ENCODE peak calls at places on chromosomes 5 and 9, in four cellular contexts. V, E, K and X are unnamed samples.
A peak's percentile ranks its signal among the peaks of the same experiment; 100 is the strongest.

GRCh38 chr5:149379177-149379761 is at the start of gene IL17B:
- DNase-seq in V (no peak), E (no peak), K (no peak), X (no peak)

GRCh38 chr9:107768224-107768623 is 278.7 kb upstream of the KLF4 start:
- DNase-seq in V (no peak), E (no peak), K (no peak), X (no peak)

GRCh38 chr5:77218263-77218662 is 7.8 kb downstream of the PDE8B start:
- DNase-seq in V (no peak), E (peak; percentile 3), K (no peak), X (no peak)

GRCh38 chr5:170545313-170545712 is 41.5 kb downstream of the KCNIP1 start:
- DNase-seq in V (no peak), E (no peak), K (no peak), X (no peak)

GRCh38 chr9:111016046-111017026 is 21.9 kb downstream of the LPAR1 start:
- DNase-seq in V (no peak), E (no peak), K (no peak), X (no peak)

GRCh38 chr5:35540002-35540401 is 77.7 kb upstream of the SPEF2 start:
- DNase-seq in V (no peak), E (no peak), K (no peak), X (no peak)

GRCh38 chr5:172688735-172689572 is 47.9 kb downstream of the NEURL1B start:
- DNase-seq in V (no peak), E (peak; percentile 19), K (peak; percentile 61), X (peak; percentile 69)

GRCh38 chr9:106350777-106351176 is 512.2 kb upstream of the ZNF462 start:
- DNase-seq in V (no peak), E (no peak), K (no peak), X (no peak)

GRCh38 chr9:127170049-127170448 is 47.6 kb upstream of the ANGPTL2 start:
- DNase-seq in V (no peak), E (peak; percentile 14), K (no peak), X (no peak)

GRCh38 chr9:113624721-113625120 is 161.2 kb downstream of the RGS3 start:
- DNase-seq in V (peak; percentile 16), E (no peak), K (no peak), X (no peak)

GRCh38 chr5:151016700-151017099 is 3.7 kb upstream of the GPX3 start:
- DNase-seq in V (peak; percentile 62), E (no peak), K (no peak), X (no peak)

GRCh38 chr5:2491846-2492245 is 259.6 kb downstream of the IRX2 start:
- DNase-seq in V (no peak), E (no peak), K (no peak), X (no peak)

GRCh38 chr5:172455511-172456061 is 1.3 kb upstream of the SH3PXD2B start:
- DNase-seq in V (no peak), E (no peak), K (peak; percentile 9), X (peak; percentile 44)

GRCh38 chr9:69932901-69933300 is 110.7 kb upstream of the MAMDC2 start:
- DNase-seq in V (no peak), E (peak; percentile 5), K (no peak), X (no peak)

GRCh38 chr5:155303134-155303533 is 289.6 kb downstream of the KIF4B start:
- DNase-seq in V (no peak), E (no peak), K (no peak), X (no peak)

GRCh38 chr5:31853398-31854135 is 214.6 kb downstream of the PDZD2 start:
- DNase-seq in V (no peak), E (no peak), K (no peak), X (no peak)

GRCh38 chr9:115591584-115591984 is 473.6 kb upstream of the TNC start:
- DNase-seq in V (peak; percentile 72), E (peak; percentile 45), K (peak; percentile 59), X (peak; percentile 57)
- TF ChIP-seq CTCF in V (no peak), E (peak; percentile 80), K (peak; percentile 54), X (no peak)

DNA sequence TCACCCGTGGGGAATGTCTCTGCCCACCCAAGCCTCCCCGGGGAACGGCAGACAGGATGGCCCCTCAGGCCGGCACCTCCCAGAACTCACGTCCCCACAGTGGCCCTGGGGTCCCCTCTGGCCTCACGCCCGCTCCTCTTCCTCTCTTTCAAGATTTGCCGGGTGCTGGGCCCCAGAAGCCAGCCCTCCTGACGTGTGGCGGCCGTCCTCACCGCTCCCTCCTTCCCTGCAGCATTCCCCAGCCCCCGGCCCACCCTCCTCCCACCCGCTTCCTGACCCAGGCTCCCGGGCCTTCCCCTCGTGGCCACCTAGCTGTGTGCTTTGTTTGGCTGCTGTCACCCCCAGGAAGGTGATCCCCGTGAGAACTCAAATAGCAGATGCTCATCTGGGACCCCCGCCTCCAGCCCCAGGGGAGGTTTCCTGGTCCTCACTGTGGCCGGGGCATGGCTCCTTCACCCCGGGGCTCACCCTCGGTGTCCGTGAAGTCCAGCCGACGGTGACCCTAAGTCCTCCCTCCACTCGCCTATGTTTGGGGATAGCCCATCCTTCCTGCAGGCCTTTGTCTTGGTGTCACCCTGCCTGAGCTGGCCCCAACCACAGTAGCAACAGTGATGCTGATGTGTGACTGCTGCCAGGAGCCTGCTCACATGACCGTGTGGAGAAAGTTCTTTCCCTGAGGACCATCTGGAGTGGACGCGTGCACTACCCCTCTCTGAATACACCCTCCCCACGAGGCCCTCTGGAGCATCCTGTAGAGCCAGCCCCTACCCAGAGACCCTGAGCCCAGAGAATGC is 163.3 kb upstream of the IER5L start:
- DNase-seq in V (no peak), E (no peak), K (no peak), X (no peak)
- H3K27ac ChIP-seq in V (no peak overlapping the region), E (no peak overlapping the region), K (no peak overlapping the region), X (no peak overlapping the region)

DNA sequence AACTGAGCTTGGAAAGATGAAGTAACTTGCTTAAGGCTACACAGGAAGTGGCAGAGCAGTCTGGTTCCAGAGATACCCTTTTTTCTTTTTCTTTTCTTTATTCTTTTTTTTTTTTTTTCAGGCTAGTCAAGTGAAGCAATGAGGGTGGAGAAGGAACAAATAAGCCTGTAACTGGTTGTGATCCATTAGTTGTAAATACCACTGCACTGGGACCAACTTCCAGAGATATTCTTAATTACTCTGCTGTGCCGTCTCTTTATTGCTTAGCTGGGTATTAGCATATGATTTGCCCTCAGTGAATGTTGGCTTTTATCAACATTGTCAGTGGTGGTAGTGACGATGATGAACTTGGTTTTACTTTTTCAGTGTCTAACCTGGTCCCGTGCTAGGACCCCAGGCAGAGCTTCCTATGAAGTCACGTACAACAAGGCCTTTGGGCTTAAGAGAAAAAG is 26.7 kb downstream of the LNPEP start:
- DNase-seq in V (no peak), E (peak; percentile 52), K (no peak), X (no peak)
- H3K4me1 ChIP-seq in V (peaks cover 12% of the 10 kb centered on the region), E (peaks cover 45% of the 10 kb centered on the region), K (peaks cover 14% of the 10 kb centered on the region), X (no peaks in the 10 kb centered on the region)

GRCh38 chr9:124218438-124219289 is 39.1 kb upstream of the NEK6 start:
- DNase-seq in V (peak; percentile 51), E (peak; percentile 88), K (peak; percentile 77), X (peak; percentile 80)
- TF ChIP-seq CTCF in V (no peak), E (no peak), K (no peak), X (no peak)

GRCh38 chr9:133536536-133536935 is 2.0 kb downstream of the ADAMTSL2 start:
- DNase-seq in V (no peak), E (no peak), K (no peak), X (no peak)
- H3K27ac ChIP-seq in V (peak overlapping the region; percentile 31), E (no peak overlapping the region), K (no peak overlapping the region), X (no peak overlapping the region)

DNA sequence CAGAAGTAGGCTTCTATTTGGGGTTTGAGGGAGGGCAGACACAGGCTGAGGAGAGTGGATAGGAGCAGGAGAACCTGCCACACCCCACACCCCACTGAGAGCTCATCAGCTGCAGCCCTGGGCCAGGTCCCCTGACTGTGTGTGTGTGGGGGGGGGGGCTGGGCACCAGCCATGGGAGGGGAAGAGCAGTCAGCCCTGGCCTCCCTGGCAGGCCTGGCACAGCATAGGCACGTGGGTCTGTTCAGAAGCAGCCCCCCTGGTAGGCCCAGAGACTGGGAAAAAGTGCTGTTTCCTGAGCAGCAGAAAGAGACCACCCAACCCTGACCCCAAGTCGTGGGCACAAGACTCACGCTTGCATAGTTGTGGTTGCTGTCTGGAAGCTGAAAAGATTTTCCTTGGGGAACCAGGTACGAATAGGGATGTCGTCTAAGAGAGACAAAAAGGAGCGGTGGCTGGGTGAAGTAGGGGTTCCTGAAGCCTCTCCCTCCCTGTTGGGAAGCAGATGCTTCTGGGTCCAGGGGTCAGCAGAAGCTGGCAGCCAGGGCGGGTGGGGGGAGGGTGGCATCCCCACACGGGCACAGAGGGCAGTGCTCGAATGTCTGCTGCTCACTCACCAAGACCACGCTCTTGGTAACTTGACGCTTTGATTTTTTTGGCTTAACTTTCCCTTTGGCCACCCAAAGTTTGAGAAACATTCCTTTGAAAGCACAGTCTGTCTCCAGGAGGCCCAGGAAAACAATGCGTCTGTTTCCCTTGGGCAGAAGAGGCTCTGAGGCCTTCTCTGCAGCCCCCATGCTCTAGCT is 2.9 kb downstream of the NSMF start:
- DNase-seq in V (no peak), E (no peak), K (no peak), X (no peak)
- H3K4me1 ChIP-seq in V (peaks cover 25% of the 10 kb centered on the region), E (peaks cover 34% of the 10 kb centered on the region), K (peaks cover 40% of the 10 kb centered on the region), X (peaks cover 17% of the 10 kb centered on the region)

GRCh38 chr5:78554595-78554994 is 94.0 kb downstream of the LHFPL2 start:
- DNase-seq in V (no peak), E (no peak), K (no peak), X (no peak)

GRCh38 chr5:78555870-78556269 is 92.7 kb downstream of the LHFPL2 start:
- DNase-seq in V (no peak), E (peak; percentile 19), K (no peak), X (no peak)

GRCh38 chr5:78560000-78560399 is 88.6 kb downstream of the LHFPL2 start:
- DNase-seq in V (no peak), E (no peak), K (no peak), X (no peak)

GRCh38 chr5:78560456-78560855 is 88.1 kb downstream of the LHFPL2 start:
- DNase-seq in V (no peak), E (no peak), K (no peak), X (no peak)

GRCh38 chr5:78557601-78558000 is 91.0 kb downstream of the LHFPL2 start:
- DNase-seq in V (no peak), E (no peak), K (no peak), X (no peak)
- TF ChIP-seq CTCF in V (no peak), E (no peak), K (no peak), X (no peak)

DNA sequence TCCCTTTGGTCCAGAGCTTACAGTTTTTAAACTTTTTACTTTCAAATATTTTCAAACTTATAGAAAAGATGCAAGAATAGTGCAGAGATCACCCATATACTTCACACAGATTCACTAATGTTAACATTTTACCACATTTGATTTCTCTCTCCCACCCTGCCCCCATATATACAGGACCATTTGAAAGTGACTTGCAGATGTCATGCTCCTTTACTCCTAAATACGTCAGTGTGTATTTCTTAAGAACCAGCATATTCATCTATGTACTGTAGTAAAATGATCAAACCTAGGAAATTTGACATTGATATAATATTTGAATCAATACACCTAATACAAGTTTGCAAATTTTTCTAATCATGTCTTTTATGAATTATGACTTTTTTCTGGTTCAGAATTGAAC is 100.4 kb upstream of the CHD1 start:
- DNase-seq in V (no peak), E (no peak), K (no peak), X (no peak)
- H3K27ac ChIP-seq in V (no peak overlapping the region), E (no peak overlapping the region), K (no peak overlapping the region), X (no peak overlapping the region)

DNA sequence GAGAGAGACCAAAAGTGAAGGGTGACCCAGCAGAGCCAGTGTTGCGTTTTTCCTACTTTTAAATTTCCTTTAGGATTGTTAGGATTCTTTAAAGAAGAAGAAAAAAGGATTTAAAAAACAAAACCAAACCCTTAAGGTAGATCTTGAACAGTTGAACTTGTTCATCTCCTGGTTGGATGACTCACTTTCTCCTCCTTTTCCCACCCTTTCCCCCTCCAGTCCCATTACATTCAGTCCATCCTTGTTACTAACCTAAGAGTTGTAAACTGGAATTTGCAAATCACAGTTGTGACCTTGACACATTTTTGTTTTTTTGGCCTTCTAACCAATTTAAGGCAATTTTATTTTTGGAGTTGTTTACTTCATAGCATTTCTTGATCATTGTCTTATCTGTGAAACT is 289.2 kb downstream of the ARHGAP26 start:
- DNase-seq in V (no peak), E (no peak), K (no peak), X (no peak)
- H3K4me1 ChIP-seq in V (no peaks in the 10 kb centered on the region), E (peaks cover 11% of the 10 kb centered on the region), K (peaks cover 16% of the 10 kb centered on the region), X (no peaks in the 10 kb centered on the region)